ENCODE peak calls at places on chromosomes 13 and 19, in four cellular contexts. J is HepG2, P is GM12878, M is K562. H is an unnamed sample.

GRCh38 chr13:46179576-46180368 is 2.2 kb downstream of the LCP1 start:
- DNase-seq in J (no peak), P (no peak), M (peak; percentile 36), H (no peak)

GRCh38 chr13:21229241-21230024 is 53.0 kb downstream of the MRPL57 start:
- DNase-seq in M (no peak), P (no peak), J (no peak), H (no peak)

GRCh38 chr19:52343548-52343947 is 7.5 kb downstream of the ZNF610 start:
- DNase-seq in J (peak; percentile 15), M (peak; percentile 62), P (no peak), H (peak; percentile 51)

GRCh38 chr19:14517840-14518505 is at the start of gene DNAJB1:
- DNase-seq in P (no peak), J (peak; percentile 38), M (peak; percentile 89), H (peak; percentile 69)

GRCh38 chr13:103044054-103044453 is 22.2 kb downstream of the SLC10A2 start:
- DNase-seq in P (no peak), M (no peak), J (no peak), H (no peak)

GRCh38 chr19:5369962-5370367 is 29.4 kb upstream of the PTPRS start:
- DNase-seq in J (peak; percentile 39), P (no peak), M (peak; percentile 81), H (peak; percentile 74)

GRCh38 chr13:48975101-48975925 is at the start of gene FNDC3A:
- DNase-seq in M (peak; percentile 70), J (peak; percentile 47), P (no peak), H (peak; percentile 71)

GRCh38 chr19:12858041-12858928 is 20.0 kb downstream of the MAST1 start:
- DNase-seq in M (no peak), J (no peak), P (no peak), H (no peak)

GRCh38 chr19:48933382-48933932 is at the start of gene DHDH:
- DNase-seq in P (peak; percentile 26), M (peak; percentile 95), J (peak; percentile 74), H (peak; percentile 85)

GRCh38 chr19:2443116-2443784 is 13.5 kb downstream of the LMNB2 start:
- DNase-seq in P (no peak), J (no peak), M (no peak), H (no peak)

GRCh38 chr19:2443785-2444182 is 13.0 kb downstream of the LMNB2 start:
- DNase-seq in P (no peak), J (no peak), M (no peak), H (no peak)

GRCh38 chr19:2441096-2441752 is 13.8 kb upstream of the TIMM13 start:
- DNase-seq in M (no peak), P (no peak), J (no peak), H (no peak)

GRCh38 chr19:2438178-2438577 is 10.8 kb upstream of the TIMM13 start:
- DNase-seq in P (no peak), J (no peak), M (no peak), H (no peak)

GRCh38 chr19:2440515-2440914 is 13.1 kb upstream of the TIMM13 start:
- DNase-seq in P (no peak), M (no peak), J (no peak), H (no peak)
- TF ChIP-seq TARDBP in P (no peak), M (no peak), J (no peak), H (peak; percentile 87)

GRCh38 chr19:37867831-37868230 is 38.6 kb downstream of the WDR87 start:
- DNase-seq in M (no peak), J (no peak), P (no peak), H (no peak)
- TF ChIP-seq TARDBP in M (no peak), J (no peak), P (no peak), H (no peak)

GRCh38 chr13:25732146-25732865 is 319.5 kb downstream of the SHISA2 start:
- DNase-seq in P (no peak), J (no peak), M (no peak), H (no peak)
- TF ChIP-seq TARDBP in P (no peak), J (no peak), M (no peak), H (no peak)

GRCh38 chr13:53042897-53043296 is 14.3 kb downstream of the OLFM4 start:
- DNase-seq in P (no peak), M (no peak), J (no peak), H (no peak)
- TF ChIP-seq TARDBP in P (no peak), M (no peak), J (no peak), H (no peak)

GRCh38 chr19:2950286-2951124 is 5.7 kb upstream of the ZNF77 start:
- DNase-seq in P (peak; percentile 99), M (peak; percentile 99), J (peak; percentile 98), H (peak; percentile 98)
- TF ChIP-seq TARDBP in P (no peak), M (no peak), J (no peak), H (no peak)

DNA sequence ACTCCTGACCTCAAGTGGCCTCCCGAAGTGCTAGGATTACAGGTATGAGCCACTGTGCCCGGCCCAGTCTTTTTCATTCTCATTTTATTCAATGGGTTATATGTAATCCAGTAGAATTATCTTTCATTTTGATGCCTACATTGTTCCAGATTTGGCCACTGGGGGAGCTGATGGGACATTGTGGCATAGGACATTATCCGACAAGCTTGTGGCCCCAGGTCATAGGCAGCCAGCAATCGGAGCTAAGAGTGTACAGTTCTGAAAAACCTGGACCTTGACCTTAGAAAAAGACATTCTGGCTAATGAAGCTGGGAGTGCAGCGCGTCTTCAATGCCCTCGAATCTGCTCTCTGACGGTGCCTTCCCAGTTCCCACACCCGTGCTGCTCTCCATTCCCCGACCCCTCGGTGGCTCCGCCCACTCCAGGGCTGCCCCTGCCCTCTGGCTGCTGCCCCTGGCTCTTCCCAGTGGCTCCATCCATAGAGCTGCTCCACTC is 108.7 kb downstream of the TEX29 start:
- DNase-seq in P (no peak), J (peak; percentile 49), M (peak; percentile 43), H (peak; percentile 49)
- TF ChIP-seq TARDBP in P (no peak), J (no peak), M (no peak), H (no peak)

GRCh38 chr19:47598407-47599349 is 10.3 kb upstream of the BICRA start:
- DNase-seq in P (no peak), M (peak; percentile 17), J (peak; percentile 33), H (peak; percentile 68)
- TF ChIP-seq TARDBP in P (no peak), M (no peak), J (no peak), H (no peak)

H was measured in HEK293T.